ENCODE peak calls at places on chromosomes 11 and 22, in nine cellular contexts. One of them, this sample, is unnamed.

GRCh38 chr11:123187670-123188507 is 7.2 kb downstream of the CLMP start:
- DNase-seq in BJ: no peak
- DNase-seq in cardiac fibroblast: peak; percentile 62
- DNase-seq in A549: no peak
- DNase-seq in fibroblast of lung: peak; percentile 71
- DNase-seq in fibroblast of pulmonary artery: peak; percentile 54
- DNase-seq in adrenal gland: no peak
- DNase-seq in foreskin fibroblast: peak; percentile 53
- DNase-seq in left ventricle myocardium inferior: no peak
- DNase-seq in this sample: no peak

GRCh38 chr11:64959498-64959897 is 12.4 kb downstream of the MAJIN start:
- DNase-seq in BJ: no peak
- DNase-seq in cardiac fibroblast: peak; percentile 6
- DNase-seq in A549: no peak
- DNase-seq in fibroblast of lung: no peak
- DNase-seq in fibroblast of pulmonary artery: no peak
- DNase-seq in adrenal gland: no peak
- DNase-seq in foreskin fibroblast: peak; percentile 46
- DNase-seq in left ventricle myocardium inferior: no peak
- DNase-seq in this sample: no peak

GRCh38 chr22:24006914-24007214 is 1.6 kb upstream of the GSTT4 start:
- DNase-seq in BJ: no peak
- DNase-seq in cardiac fibroblast: no peak
- DNase-seq in A549: no peak
- DNase-seq in fibroblast of lung: no peak
- DNase-seq in fibroblast of pulmonary artery: no peak
- DNase-seq in adrenal gland: no peak
- DNase-seq in foreskin fibroblast: no peak
- DNase-seq in left ventricle myocardium inferior: no peak
- DNase-seq in this sample: no peak

GRCh38 chr22:42336527-42337227 is 66.2 kb upstream of the TCF20 start:
- DNase-seq in BJ: no peak
- DNase-seq in cardiac fibroblast: no peak
- DNase-seq in A549: no peak
- DNase-seq in fibroblast of lung: no peak
- DNase-seq in fibroblast of pulmonary artery: no peak
- DNase-seq in adrenal gland: peak; percentile 72
- DNase-seq in foreskin fibroblast: peak; percentile 47
- DNase-seq in left ventricle myocardium inferior: no peak
- DNase-seq in this sample: no peak

GRCh38 chr11:87255589-87255988 is 217.9 kb downstream of the TMEM135 start:
- DNase-seq in BJ: no peak
- DNase-seq in cardiac fibroblast: no peak
- DNase-seq in A549: no peak
- DNase-seq in fibroblast of lung: no peak
- DNase-seq in fibroblast of pulmonary artery: no peak
- DNase-seq in adrenal gland: no peak
- DNase-seq in foreskin fibroblast: no peak
- DNase-seq in left ventricle myocardium inferior: no peak
- DNase-seq in this sample: no peak

GRCh38 chr22:43925433-43926348 is 2.1 kb downstream of the PNPLA3 start:
- DNase-seq in BJ: no peak
- DNase-seq in cardiac fibroblast: no peak
- DNase-seq in A549: no peak
- DNase-seq in fibroblast of lung: peak; percentile 25
- DNase-seq in fibroblast of pulmonary artery: peak; percentile 11
- DNase-seq in adrenal gland: no peak
- DNase-seq in foreskin fibroblast: peak; percentile 40
- DNase-seq in left ventricle myocardium inferior: no peak
- DNase-seq in this sample: no peak

GRCh38 chr11:130583866-130584265 is 135.4 kb downstream of the ADAMTS15 start:
- DNase-seq in BJ: no peak
- DNase-seq in cardiac fibroblast: no peak
- DNase-seq in A549: no peak
- DNase-seq in fibroblast of lung: no peak
- DNase-seq in fibroblast of pulmonary artery: no peak
- DNase-seq in adrenal gland: no peak
- DNase-seq in foreskin fibroblast: no peak
- DNase-seq in left ventricle myocardium inferior: no peak
- DNase-seq in this sample: no peak

GRCh38 chr22:43226368-43226979 is 39.5 kb upstream of the TTLL12 start:
- DNase-seq in BJ: no peak
- DNase-seq in cardiac fibroblast: no peak
- DNase-seq in A549: no peak
- DNase-seq in fibroblast of lung: peak; percentile 41
- DNase-seq in fibroblast of pulmonary artery: peak; percentile 11
- DNase-seq in adrenal gland: no peak
- DNase-seq in foreskin fibroblast: peak; percentile 81
- DNase-seq in left ventricle myocardium inferior: no peak
- DNase-seq in this sample: no peak

GRCh38 chr11:102192349-102193066 is 82.3 kb downstream of the YAP1 start:
- DNase-seq in BJ: no peak
- DNase-seq in cardiac fibroblast: no peak
- DNase-seq in A549: no peak
- DNase-seq in fibroblast of lung: no peak
- DNase-seq in fibroblast of pulmonary artery: no peak
- DNase-seq in adrenal gland: no peak
- DNase-seq in foreskin fibroblast: no peak
- DNase-seq in left ventricle myocardium inferior: no peak
- DNase-seq in this sample: no peak

GRCh38 chr11:3855808-3856491 is 486 bp downstream of the STIM1 start:
- DNase-seq in BJ: no peak
- DNase-seq in cardiac fibroblast: peak; percentile 28
- DNase-seq in A549: peak; percentile 49
- DNase-seq in fibroblast of lung: peak; percentile 21
- DNase-seq in fibroblast of pulmonary artery: no peak
- DNase-seq in adrenal gland: peak; percentile 72
- DNase-seq in foreskin fibroblast: peak; percentile 63
- DNase-seq in left ventricle myocardium inferior: peak; percentile 56
- DNase-seq in this sample: no peak

GRCh38 chr11:2269601-2270321 is 627 bp downstream of the ASCL2 start:
- DNase-seq in BJ: no peak
- DNase-seq in cardiac fibroblast: peak; percentile 39
- DNase-seq in A549: peak; percentile 56
- DNase-seq in fibroblast of lung: peak; percentile 68
- DNase-seq in fibroblast of pulmonary artery: peak; percentile 65
- DNase-seq in adrenal gland: peak; percentile 53
- DNase-seq in foreskin fibroblast: peak; percentile 75
- DNase-seq in left ventricle myocardium inferior: no peak
- DNase-seq in this sample: no peak

GRCh38 chr11:298406-299065 is 790 bp downstream of the IFITM5 start:
- DNase-seq in BJ: no peak
- DNase-seq in cardiac fibroblast: no peak
- DNase-seq in A549: no peak
- DNase-seq in fibroblast of lung: no peak
- DNase-seq in fibroblast of pulmonary artery: no peak
- DNase-seq in adrenal gland: no peak
- DNase-seq in foreskin fibroblast: no peak
- DNase-seq in left ventricle myocardium inferior: peak; percentile 17
- DNase-seq in this sample: no peak

GRCh38 chr22:44538071-44538470 is 40.0 kb upstream of the RTL6 start:
- DNase-seq in BJ: no peak
- DNase-seq in cardiac fibroblast: peak; percentile 43
- DNase-seq in A549: peak; percentile 36
- DNase-seq in fibroblast of lung: peak; percentile 51
- DNase-seq in fibroblast of pulmonary artery: peak; percentile 40
- DNase-seq in adrenal gland: no peak
- DNase-seq in foreskin fibroblast: peak; percentile 65
- DNase-seq in left ventricle myocardium inferior: no peak
- DNase-seq in this sample: no peak

GRCh38 chr11:94201004-94201465 is 72.4 kb downstream of the PANX1 start:
- DNase-seq in BJ: peak; percentile 44
- DNase-seq in cardiac fibroblast: peak; percentile 27
- DNase-seq in A549: peak; percentile 30
- DNase-seq in fibroblast of lung: peak; percentile 74
- DNase-seq in fibroblast of pulmonary artery: no peak
- DNase-seq in adrenal gland: no peak
- DNase-seq in foreskin fibroblast: peak; percentile 90
- DNase-seq in left ventricle myocardium inferior: no peak
- DNase-seq in this sample: peak; percentile 33

GRCh38 chr11:47412152-47412746 is 3.9 kb downstream of the SLC39A13 start:
- DNase-seq in BJ: no peak
- DNase-seq in cardiac fibroblast: peak; percentile 57
- DNase-seq in A549: peak; percentile 75
- DNase-seq in fibroblast of lung: no peak
- DNase-seq in fibroblast of pulmonary artery: peak; percentile 44
- DNase-seq in adrenal gland: peak; percentile 74
- DNase-seq in foreskin fibroblast: peak; percentile 74
- DNase-seq in left ventricle myocardium inferior: peak; percentile 42
- DNase-seq in this sample: no peak

GRCh38 chr11:74018331-74019005 is 9.6 kb upstream of the UCP3 start:
- DNase-seq in BJ: no peak
- DNase-seq in cardiac fibroblast: peak; percentile 88
- DNase-seq in A549: no peak
- DNase-seq in fibroblast of lung: peak; percentile 56
- DNase-seq in fibroblast of pulmonary artery: peak; percentile 91
- DNase-seq in adrenal gland: peak; percentile 97
- DNase-seq in foreskin fibroblast: peak; percentile 82
- DNase-seq in left ventricle myocardium inferior: peak; percentile 93
- DNase-seq in this sample: no peak

GRCh38 chr11:121687961-121688566 is 235.3 kb upstream of the SORL1-AS1 start:
- DNase-seq in BJ: peak; percentile 33
- DNase-seq in cardiac fibroblast: peak; percentile 28
- DNase-seq in A549: no peak
- DNase-seq in fibroblast of lung: peak; percentile 84
- DNase-seq in fibroblast of pulmonary artery: peak; percentile 35
- DNase-seq in adrenal gland: no peak
- DNase-seq in foreskin fibroblast: peak; percentile 75
- DNase-seq in left ventricle myocardium inferior: no peak
- DNase-seq in this sample: no peak

GRCh38 chr11:130677486-130678153 is 229.2 kb downstream of the ADAMTS15 start:
- DNase-seq in BJ: peak; percentile 65
- DNase-seq in cardiac fibroblast: peak; percentile 80
- DNase-seq in A549: no peak
- DNase-seq in fibroblast of lung: peak; percentile 94
- DNase-seq in fibroblast of pulmonary artery: peak; percentile 93
- DNase-seq in adrenal gland: no peak
- DNase-seq in foreskin fibroblast: peak; percentile 80
- DNase-seq in left ventricle myocardium inferior: peak; percentile 23
- DNase-seq in this sample: peak; percentile 61

GRCh38 chr11:2589538-2589934 is 110.3 kb downstream of the KCNQ1OT1 start:
- DNase-seq in BJ: no peak
- DNase-seq in cardiac fibroblast: no peak
- DNase-seq in A549: no peak
- DNase-seq in fibroblast of lung: no peak
- DNase-seq in fibroblast of pulmonary artery: no peak
- DNase-seq in adrenal gland: peak; percentile 49
- DNase-seq in foreskin fibroblast: no peak
- DNase-seq in left ventricle myocardium inferior: peak; percentile 7
- DNase-seq in this sample: no peak

GRCh38 chr11:20056109-20057054 is 103.9 kb downstream of the DBX1 start:
- DNase-seq in BJ: no peak
- DNase-seq in cardiac fibroblast: no peak
- DNase-seq in A549: no peak
- DNase-seq in fibroblast of lung: peak; percentile 71
- DNase-seq in fibroblast of pulmonary artery: no peak
- DNase-seq in adrenal gland: no peak
- DNase-seq in foreskin fibroblast: no peak
- DNase-seq in left ventricle myocardium inferior: no peak
- DNase-seq in this sample: no peak

GRCh38 chr11:67275606-67276409 is 9.5 kb downstream of the GRK2 start:
- DNase-seq in BJ: no peak
- DNase-seq in cardiac fibroblast: no peak
- DNase-seq in A549: no peak
- DNase-seq in fibroblast of lung: no peak
- DNase-seq in fibroblast of pulmonary artery: no peak
- DNase-seq in adrenal gland: no peak
- DNase-seq in foreskin fibroblast: no peak
- DNase-seq in left ventricle myocardium inferior: no peak
- DNase-seq in this sample: no peak
- TF ChIP-seq CTCF in BJ: no peak
- TF ChIP-seq CTCF in cardiac fibroblast: no peak
- TF ChIP-seq CTCF in A549: no peak
- TF ChIP-seq CTCF in fibroblast of lung: no peak
- TF ChIP-seq CTCF in fibroblast of pulmonary artery: no peak
- TF ChIP-seq CTCF in adrenal gland: no peak
- TF ChIP-seq CTCF in foreskin fibroblast: no peak
- TF ChIP-seq CTCF in left ventricle myocardium inferior: no peak
- TF ChIP-seq CTCF in this sample: no peak

GRCh38 chr11:90364527-90364926 is 141.7 kb upstream of the CHORDC1 start:
- DNase-seq in BJ: no peak
- DNase-seq in cardiac fibroblast: no peak
- DNase-seq in A549: no peak
- DNase-seq in fibroblast of lung: no peak
- DNase-seq in fibroblast of pulmonary artery: no peak
- DNase-seq in adrenal gland: no peak
- DNase-seq in foreskin fibroblast: no peak
- DNase-seq in left ventricle myocardium inferior: no peak
- DNase-seq in this sample: no peak
- H3K4me3 ChIP-seq in BJ: no peak overlapping the region
- H3K4me3 ChIP-seq in cardiac fibroblast: no peak overlapping the region
- H3K4me3 ChIP-seq in A549: no peak overlapping the region
- H3K4me3 ChIP-seq in fibroblast of lung: no peak overlapping the region
- H3K4me3 ChIP-seq in fibroblast of pulmonary artery: no peak overlapping the region
- H3K4me3 ChIP-seq in adrenal gland: no peak overlapping the region
- H3K4me3 ChIP-seq in foreskin fibroblast: no peak overlapping the region
- H3K4me3 ChIP-seq in left ventricle myocardium inferior: no peak overlapping the region
- H3K4me3 ChIP-seq in this sample: no peak overlapping the region

DNA sequence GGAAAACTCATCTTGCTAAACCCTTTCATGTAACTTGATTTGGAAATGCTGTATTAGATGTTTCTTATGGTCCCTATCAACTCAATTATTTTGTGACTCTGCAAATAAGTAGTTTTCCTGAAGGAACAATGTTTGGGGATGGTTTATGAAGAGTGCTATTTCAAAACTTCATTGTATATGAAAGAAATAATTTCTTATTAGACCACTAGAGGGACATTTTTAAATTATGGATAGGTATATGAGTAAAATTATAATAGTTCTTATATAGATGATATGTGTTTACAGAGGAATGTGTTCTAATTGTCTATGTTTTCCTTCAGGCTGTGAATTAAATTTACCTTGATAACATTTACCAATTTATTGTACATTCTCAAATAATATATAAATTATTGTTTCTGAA is 509.4 kb upstream of the RAG2 start:
- DNase-seq in BJ: no peak
- DNase-seq in cardiac fibroblast: no peak
- DNase-seq in A549: no peak
- DNase-seq in fibroblast of lung: no peak
- DNase-seq in fibroblast of pulmonary artery: no peak
- DNase-seq in adrenal gland: no peak
- DNase-seq in foreskin fibroblast: no peak
- DNase-seq in left ventricle myocardium inferior: no peak
- DNase-seq in this sample: no peak
- TF ChIP-seq CTCF in BJ: no peak
- TF ChIP-seq CTCF in cardiac fibroblast: peak; percentile 10
- TF ChIP-seq CTCF in A549: no peak
- TF ChIP-seq CTCF in fibroblast of lung: no peak
- TF ChIP-seq CTCF in fibroblast of pulmonary artery: peak; percentile 19
- TF ChIP-seq CTCF in adrenal gland: peak; percentile 9
- TF ChIP-seq CTCF in foreskin fibroblast: no peak
- TF ChIP-seq CTCF in left ventricle myocardium inferior: no peak
- TF ChIP-seq CTCF in this sample: no peak

DNA sequence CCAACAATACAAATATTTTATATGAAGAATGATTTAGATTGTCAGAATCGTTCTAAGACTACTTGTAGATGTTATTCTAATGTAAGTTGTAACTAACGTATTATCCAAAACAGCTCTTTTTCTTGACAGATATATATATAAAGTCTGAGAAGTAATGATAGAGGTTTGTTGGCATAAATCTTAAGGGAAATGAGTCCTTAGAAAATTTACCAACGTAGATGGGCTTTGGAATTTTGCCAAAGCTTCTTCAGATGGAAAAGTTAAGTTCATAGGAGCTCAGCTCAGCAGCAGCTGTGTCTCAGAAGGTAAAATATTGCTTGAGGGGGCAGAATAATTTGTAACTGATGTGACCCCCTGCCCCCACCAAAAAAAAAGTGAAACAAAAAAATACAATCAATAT is 66.7 kb downstream of the BID start:
- DNase-seq in BJ: no peak
- DNase-seq in cardiac fibroblast: peak; percentile 44
- DNase-seq in A549: no peak
- DNase-seq in fibroblast of lung: peak; percentile 32
- DNase-seq in fibroblast of pulmonary artery: peak; percentile 51
- DNase-seq in adrenal gland: no peak
- DNase-seq in foreskin fibroblast: no peak
- DNase-seq in left ventricle myocardium inferior: no peak
- DNase-seq in this sample: no peak
- H3K4me3 ChIP-seq in BJ: peak overlapping the region; percentile 34
- H3K4me3 ChIP-seq in cardiac fibroblast: no peak overlapping the region
- H3K4me3 ChIP-seq in A549: peak overlapping the region; percentile 49
- H3K4me3 ChIP-seq in fibroblast of lung: peak overlapping the region; percentile 48
- H3K4me3 ChIP-seq in fibroblast of pulmonary artery: peak overlapping the region; percentile 50
- H3K4me3 ChIP-seq in adrenal gland: no peak overlapping the region
- H3K4me3 ChIP-seq in foreskin fibroblast: peak overlapping the region; percentile 47
- H3K4me3 ChIP-seq in left ventricle myocardium inferior: peak overlapping the region; percentile 52
- H3K4me3 ChIP-seq in this sample: peak overlapping the region; percentile 52

This sample was measured in AG04449.